ENCODE peak calls at places on chromosomes 11 and 22, in five cellular contexts. G is GM12891, C is K562, O is HepG2, H is H1. T is an unnamed sample.

GRCh38 chr11:95245038-95245437 is 14.0 kb upstream of the SESN3 start:
- DNase-seq in O (no peak), G (no peak), H (no peak), C (no peak), T (no peak)

GRCh38 chr22:35528967-35529366 is 11.7 kb upstream of the RASD2 start:
- DNase-seq in G (no peak), O (no peak), H (no peak), C (no peak), T (no peak)

GRCh38 chr11:69260622-69261021 is 33.3 kb upstream of the MYEOV start:
- DNase-seq in H (no peak), G (no peak), C (no peak), O (no peak), T (no peak)

GRCh38 chr11:47512701-47513100 is 40.2 kb downstream of the CELF1 start:
- DNase-seq in O (no peak), H (no peak), G (no peak), C (no peak), T (no peak)

GRCh38 chr11:33234397-33235168 is 22.6 kb upstream of the HIPK3 start:
- DNase-seq in O (no peak), H (no peak), C (no peak), G (no peak), T (no peak)

GRCh38 chr22:26848244-26848920 is 191.0 kb downstream of the MIAT start:
- DNase-seq in C (no peak), H (peak), O (no peak), G (no peak), T (no peak)

GRCh38 chr22:23219787-23220484 is 39.6 kb downstream of the BCR start:
- DNase-seq in H (no peak), G (peak), O (no peak), C (no peak), T (no peak)

GRCh38 chr11:108498816-108499408 is 728 bp upstream of the POGLUT3 start:
- DNase-seq in H (peak), G (no peak), C (peak), O (no peak), T (no peak)

GRCh38 chr11:12986194-12986898 is 22.8 kb upstream of the RASSF10 start:
- DNase-seq in G (no peak), O (no peak), C (no peak), H (no peak), T (no peak)

GRCh38 chr11:2813141-2813908 is 72.2 kb downstream of the CDKN1C start:
- DNase-seq in G (no peak), C (no peak), O (peak), H (no peak), T (no peak)

GRCh38 chr22:20968281-20968977 is 1.4 kb downstream of the AIFM3 start:
- DNase-seq in H (peak), C (peak), G (no peak), O (no peak), T (no peak)

GRCh38 chr11:43992834-43993637 is 50.6 kb downstream of the C11orf96 start:
- DNase-seq in G (no peak), C (no peak), H (no peak), O (no peak), T (no peak)

GRCh38 chr11:79262221-79262620 is 178.6 kb downstream of the TENM4 start:
- DNase-seq in G (no peak), O (no peak), H (no peak), C (no peak), T (no peak)

GRCh38 chr11:69879734-69880005 is 60.5 kb upstream of the FGF3 start:
- DNase-seq in O (no peak), H (peak), G (no peak), C (no peak), T (no peak)

GRCh38 chr11:92376146-92376599 is 151.6 kb downstream of the FAT3 start:
- DNase-seq in G (no peak), C (no peak), H (no peak), O (no peak), T (no peak)

GRCh38 chr22:38135133-38135706 is 24.7 kb upstream of the BAIAP2L2 start:
- DNase-seq in H (no peak), C (no peak), G (no peak), O (no peak), T (no peak)

GRCh38 chr11:94770563-94771120 is 2.5 kb downstream of the AMOTL1 start:
- DNase-seq in O (no peak), C (no peak), G (no peak), H (no peak), T (no peak)

GRCh38 chr22:50298937-50299656 is 8.3 kb downstream of the PLXNB2 start:
- DNase-seq in O (no peak), C (no peak), G (no peak), H (no peak), T (no peak)

GRCh38 chr22:41308544-41308947 is 7.2 kb downstream of the ZC3H7B start:
- DNase-seq in C (no peak), G (no peak), O (peak), H (no peak), T (no peak)

GRCh38 chr22:50170453-50171318 is at the start of gene PANX2:
- DNase-seq in G (no peak), O (no peak), H (no peak), C (no peak), T (no peak)

GRCh38 chr11:128048121-128048520 is 539.2 kb downstream of the ETS1 start:
- DNase-seq in O (no peak), C (no peak), H (no peak), G (no peak), T (no peak)

GRCh38 chr22:38315801-38316339 is 1.4 kb downstream of the CSNK1E start:
- DNase-seq in G (no peak), H (no peak), C (no peak), O (no peak), T (no peak)

GRCh38 chr11:73388241-73389133 is 12.3 kb downstream of the RELT start:
- DNase-seq in C (no peak), H (no peak), G (no peak), O (no peak), T (no peak)

DNA sequence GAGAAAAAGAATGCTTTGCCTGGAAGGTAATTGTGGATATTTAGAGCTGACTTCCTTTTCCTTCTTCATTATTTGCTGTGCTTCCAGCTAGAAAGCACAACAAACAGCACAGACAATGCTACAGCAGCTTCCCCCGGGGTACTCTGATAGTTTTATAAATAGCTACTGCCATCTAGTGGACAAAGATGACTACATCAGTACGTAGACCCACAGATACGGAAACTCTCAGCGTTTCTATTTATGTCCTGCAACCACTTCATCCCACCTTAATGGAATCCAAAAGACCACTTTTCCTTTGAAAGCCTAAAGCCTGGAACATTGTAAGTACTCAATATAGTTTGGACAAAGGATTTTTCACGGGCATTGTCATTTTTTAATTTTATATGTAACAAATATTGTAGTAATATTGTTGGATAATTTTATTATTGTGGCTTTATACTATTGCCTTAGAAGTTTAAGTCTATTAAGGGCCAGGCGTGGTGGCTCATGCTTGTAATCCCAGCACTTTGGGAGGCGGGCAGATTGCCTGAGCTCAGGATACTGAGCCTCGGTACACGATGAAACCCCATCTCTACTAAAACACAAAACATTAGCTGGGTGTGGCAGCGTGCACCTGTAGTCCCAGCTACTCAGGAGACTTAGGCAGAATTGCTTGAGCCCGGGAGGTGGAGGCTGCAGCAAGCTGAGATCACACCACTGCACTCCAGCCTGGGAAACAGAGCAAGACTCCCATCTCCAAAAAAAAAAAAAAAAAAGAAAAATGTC is 7.5 kb downstream of the HSPA8 start:
- DNase-seq in O (peak), G (peak), C (peak), H (no peak), T (no peak)
- TF ChIP-seq POLR2A in O (no peak), G (peak), C (peak), H (no peak), T (peak)

GRCh38 chr11:77188323-77188911 is 60.4 kb downstream of the MYO7A start:
- DNase-seq in G (peak), O (peak), H (peak), C (peak), T (peak)
- TF ChIP-seq TAF1 in G (no peak), O (no peak), H (no peak), C (no peak), T (no peak)

GRCh38 chr11:121293276-121293569 is 652 bp downstream of the SC5D start:
- DNase-seq in C (no peak), O (peak), H (no peak), G (no peak), T (no peak)

GRCh38 chr11:121291896-121292502 is 572 bp upstream of the SC5D start:
- DNase-seq in C (no peak), H (no peak), G (no peak), O (no peak), T (no peak)

GRCh38 chr11:121295246-121296007 is 2.9 kb downstream of the SC5D start:
- DNase-seq in H (no peak), O (peak), G (no peak), C (no peak), T (no peak)

GRCh38 chr11:121291319-121291718 is 1.3 kb upstream of the SC5D start:
- DNase-seq in O (no peak), H (no peak), G (no peak), C (no peak), T (no peak)

GRCh38 chr11:121292503-121293275 is at the start of gene SC5D:
- DNase-seq in G (peak), H (peak), O (peak), C (peak), T (peak)
- TF ChIP-seq POLR2A in G (peak), H (peak), O (peak), C (peak), T (peak)

DNA sequence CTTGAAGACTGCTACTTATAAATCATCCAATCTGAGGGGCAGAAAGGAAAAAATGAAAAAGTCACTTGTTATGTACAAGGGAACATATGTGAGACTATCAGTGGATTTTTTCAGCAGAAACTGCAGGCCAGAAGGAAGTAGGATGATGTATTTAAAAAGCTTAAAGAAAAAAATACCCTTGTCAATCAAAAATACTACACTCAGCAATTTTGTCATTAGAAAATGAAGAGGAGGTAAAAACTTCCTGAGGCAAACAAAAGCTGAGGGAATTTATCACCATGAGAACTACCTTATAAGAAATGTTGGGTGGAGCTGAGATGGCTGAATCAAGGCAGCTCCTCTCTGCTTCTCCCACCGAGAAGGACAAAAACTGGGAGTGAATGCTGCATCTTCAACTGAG is 21.1 kb downstream of the MRGPRX2 start:
- DNase-seq in G (no peak), H (no peak), O (no peak), C (no peak), T (no peak)
- TF ChIP-seq TAF1 in G (no peak), H (no peak), O (no peak), C (no peak), T (no peak)

T was measured in GM12892.